ENCODE peak calls at places on chromosomes 13 and 19, in four cellular contexts. One of them, this sample, is unnamed.

GRCh38 chr19:43700368-43701015 is 15.4 kb upstream of the IRGC start:
- DNase-seq in GM13977: no peak
- DNase-seq in WERI-Rb-1: no peak
- DNase-seq in uterus: peak
- DNase-seq in this sample: no peak

GRCh38 chr19:41416194-41416674 is 10.9 kb downstream of the B3GNT8 start:
- DNase-seq in GM13977: no peak
- DNase-seq in WERI-Rb-1: no peak
- DNase-seq in uterus: no peak
- DNase-seq in this sample: no peak

GRCh38 chr13:97224544-97225324 is 2.6 kb downstream of the MBNL2 start:
- DNase-seq in GM13977: peak
- DNase-seq in WERI-Rb-1: no peak
- DNase-seq in uterus: no peak
- DNase-seq in this sample: no peak

GRCh38 chr13:61918841-61919240 is 503.2 kb upstream of the PCDH20 start:
- DNase-seq in GM13977: no peak
- DNase-seq in WERI-Rb-1: no peak
- DNase-seq in uterus: no peak
- DNase-seq in this sample: no peak

GRCh38 chr13:101492251-101492910 is 39.9 kb downstream of the ITGBL1 start:
- DNase-seq in GM13977: no peak
- DNase-seq in WERI-Rb-1: no peak
- DNase-seq in uterus: no peak
- DNase-seq in this sample: no peak

GRCh38 chr19:49168421-49168820 is 10.8 kb downstream of the TRPM4 start:
- DNase-seq in GM13977: no peak
- DNase-seq in WERI-Rb-1: no peak
- DNase-seq in uterus: no peak
- DNase-seq in this sample: no peak

GRCh38 chr13:23718916-23719470 is 148.8 kb downstream of the TNFRSF19 start:
- DNase-seq in GM13977: no peak
- DNase-seq in WERI-Rb-1: no peak
- DNase-seq in uterus: no peak
- DNase-seq in this sample: no peak

GRCh38 chr13:46106839-46107371 is 2.1 kb upstream of the CPB2 start:
- DNase-seq in GM13977: no peak
- DNase-seq in WERI-Rb-1: no peak
- DNase-seq in uterus: no peak
- DNase-seq in this sample: no peak

GRCh38 chr19:5799247-5800241 is 5.3 kb upstream of the NRTN start:
- DNase-seq in GM13977: no peak
- DNase-seq in WERI-Rb-1: peak
- DNase-seq in uterus: no peak
- DNase-seq in this sample: no peak

GRCh38 chr19:32460476-32460875 is 54.9 kb downstream of the DPY19L3 start:
- DNase-seq in GM13977: no peak
- DNase-seq in WERI-Rb-1: no peak
- DNase-seq in uterus: no peak
- DNase-seq in this sample: no peak

GRCh38 chr19:32469796-32470195 is 64.2 kb downstream of the DPY19L3 start:
- DNase-seq in GM13977: no peak
- DNase-seq in WERI-Rb-1: no peak
- DNase-seq in uterus: no peak
- DNase-seq in this sample: no peak

GRCh38 chr19:32465176-32465575 is 59.6 kb downstream of the DPY19L3 start:
- DNase-seq in GM13977: no peak
- DNase-seq in WERI-Rb-1: no peak
- DNase-seq in uterus: no peak
- DNase-seq in this sample: no peak

GRCh38 chr19:32459199-32459865 is 53.8 kb downstream of the DPY19L3 start:
- DNase-seq in GM13977: no peak
- DNase-seq in WERI-Rb-1: no peak
- DNase-seq in uterus: no peak
- DNase-seq in this sample: no peak

DNA sequence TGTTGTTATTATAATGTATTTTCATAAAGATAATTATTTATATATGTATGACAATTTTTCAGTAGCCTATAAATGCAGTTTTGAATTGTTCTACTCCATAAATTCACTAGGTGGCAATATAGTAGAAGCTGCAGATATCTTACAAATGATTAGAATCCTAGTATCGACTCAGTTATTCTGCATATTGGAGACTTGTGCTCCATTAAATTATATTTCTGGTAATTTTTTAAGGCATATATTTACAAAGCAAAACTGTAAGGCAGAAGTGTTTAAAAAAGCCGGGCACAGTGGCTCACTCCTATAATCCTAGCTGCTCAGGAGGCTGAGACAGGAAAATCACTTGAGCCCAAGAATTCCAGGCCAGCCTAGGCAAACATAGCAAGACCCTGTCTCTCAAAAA is 58.7 kb downstream of the DPY19L3 start:
- DNase-seq in GM13977: no peak
- DNase-seq in WERI-Rb-1: no peak
- DNase-seq in uterus: no peak
- DNase-seq in this sample: no peak
- TF ChIP-seq CTCF in GM13977: peak
- TF ChIP-seq CTCF in WERI-Rb-1: no peak
- TF ChIP-seq CTCF in uterus: no peak
- TF ChIP-seq CTCF in this sample: no peak

DNA sequence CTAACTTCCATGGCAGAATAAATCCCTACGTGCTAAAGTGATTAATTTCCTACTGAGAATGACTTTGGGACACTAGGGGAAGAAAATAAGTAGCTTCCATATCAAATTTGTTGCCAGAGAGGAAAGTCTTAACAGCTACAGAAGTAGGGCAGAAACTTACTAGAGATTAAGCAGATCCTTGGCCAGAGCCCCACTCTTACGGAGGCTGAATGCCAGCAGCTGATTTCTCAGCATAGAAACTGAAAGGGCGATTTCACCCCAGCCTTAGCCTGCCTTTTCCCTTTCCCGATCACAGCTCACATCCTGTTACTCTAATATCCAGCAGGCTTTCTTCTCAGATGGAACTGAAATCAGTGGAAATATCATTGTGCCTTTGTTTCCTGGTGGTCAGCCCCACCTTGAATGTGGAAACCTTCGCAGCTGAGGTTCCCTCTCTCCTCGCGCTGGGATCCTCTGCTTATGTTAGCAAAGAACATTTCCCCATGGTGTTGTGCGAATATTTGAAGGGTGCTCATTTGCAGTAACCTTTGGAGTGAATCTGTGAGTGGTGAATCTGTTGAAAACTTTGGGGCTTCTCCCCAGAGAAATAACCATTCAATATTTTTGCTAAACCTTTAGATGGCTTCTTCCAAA is 8.4 kb downstream of the FAM124A start:
- DNase-seq in GM13977: no peak
- DNase-seq in WERI-Rb-1: peak
- DNase-seq in uterus: peak
- DNase-seq in this sample: no peak
- TF ChIP-seq CTCF in GM13977: no peak
- TF ChIP-seq CTCF in WERI-Rb-1: no peak
- TF ChIP-seq CTCF in uterus: no peak
- TF ChIP-seq CTCF in this sample: no peak

GRCh38 chr19:11587302-11587972 is 9.8 kb upstream of the ZNF627 start:
- DNase-seq in GM13977: peak
- DNase-seq in WERI-Rb-1: peak
- DNase-seq in uterus: peak
- DNase-seq in this sample: no peak

GRCh38 chr19:11594084-11594483 is 3.2 kb upstream of the ZNF627 start:
- DNase-seq in GM13977: no peak
- DNase-seq in WERI-Rb-1: no peak
- DNase-seq in uterus: no peak
- DNase-seq in this sample: no peak

DNA sequence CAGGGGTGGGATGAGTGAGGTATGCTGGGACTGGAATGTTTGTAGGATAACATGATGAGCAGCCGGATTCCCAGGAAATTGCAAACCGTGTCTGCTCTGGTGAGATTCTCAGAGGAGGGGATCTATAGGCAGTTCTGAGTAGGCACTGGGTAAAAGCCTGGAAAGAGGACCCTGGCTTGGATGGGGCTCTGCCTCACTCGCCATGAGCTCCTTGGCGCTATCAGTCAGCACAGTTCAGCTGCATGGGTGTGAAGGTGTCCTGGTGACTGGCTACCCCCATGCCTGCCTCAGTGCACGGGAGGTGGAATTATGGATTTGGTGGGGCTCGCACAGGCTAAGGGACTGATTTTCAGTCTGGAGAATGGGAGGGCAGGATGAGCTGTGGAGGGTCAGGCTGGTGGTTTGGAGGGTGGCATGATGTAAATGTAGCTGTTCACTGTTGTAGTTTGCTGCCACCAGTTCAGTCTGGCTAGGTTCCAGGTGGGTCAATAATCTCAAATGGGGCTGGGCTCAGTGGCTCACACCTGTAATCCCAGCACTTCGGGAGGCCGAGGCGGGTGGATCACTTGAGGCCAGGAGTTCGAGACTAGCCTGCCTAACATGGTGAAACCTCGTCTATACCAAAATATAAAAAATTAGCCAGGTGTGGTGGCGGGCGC is 9.2 kb upstream of the ZNF627 start:
- DNase-seq in GM13977: no peak
- DNase-seq in WERI-Rb-1: peak
- DNase-seq in uterus: no peak
- DNase-seq in this sample: no peak
- TF ChIP-seq CTCF in GM13977: no peak
- TF ChIP-seq CTCF in WERI-Rb-1: no peak
- TF ChIP-seq CTCF in uterus: no peak
- TF ChIP-seq CTCF in this sample: no peak

DNA sequence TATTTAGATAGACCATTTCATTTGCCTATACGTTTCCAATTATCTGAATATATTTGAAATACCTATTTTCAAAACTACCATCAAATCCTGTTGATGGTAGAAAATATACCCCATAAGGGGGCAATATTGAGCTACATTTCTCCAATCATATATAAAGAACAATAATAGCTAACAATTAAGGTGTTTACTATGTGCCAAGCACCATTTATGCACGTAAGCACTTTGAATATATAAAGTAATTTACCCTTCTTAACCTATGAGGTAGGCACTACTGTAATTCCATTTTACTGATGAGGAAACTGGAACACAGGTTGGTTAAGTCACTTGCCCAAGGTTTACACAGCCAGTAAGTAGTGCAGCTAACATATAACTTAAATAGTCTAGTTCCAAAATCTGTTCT is 79.2 kb downstream of the UBL3 start:
- DNase-seq in GM13977: no peak
- DNase-seq in WERI-Rb-1: no peak
- DNase-seq in uterus: no peak
- DNase-seq in this sample: peak
- TF ChIP-seq CTCF in GM13977: peak
- TF ChIP-seq CTCF in WERI-Rb-1: no peak
- TF ChIP-seq CTCF in uterus: peak
- TF ChIP-seq CTCF in this sample: no peak